ENCODE peak calls at places on chromosomes 13 and 19, in eight cellular contexts. One of them, this sample, is unnamed.

GRCh38 chr19:49151339-49152217 is 3.6 kb downstream of the HRC start:
- DNase-seq in mesendoderm: peak; percentile 97
- DNase-seq in cardiac muscle cell: peak; percentile 53
- DNase-seq in uterus: peak; percentile 52
- DNase-seq in upper lobe of right lung: peak; percentile 92
- DNase-seq in effector memory CD4-positive, alpha-beta T cell: no peak
- DNase-seq in neuronal stem cell: no peak
- DNase-seq in endodermal cell: peak; percentile 99
- DNase-seq in this sample: peak; percentile 98

GRCh38 chr13:98792321-98792720 is 39.8 kb upstream of the SLC15A1 start:
- DNase-seq in cardiac muscle cell: no peak
- DNase-seq in endodermal cell: no peak
- DNase-seq in upper lobe of right lung: no peak
- DNase-seq in neuronal stem cell: no peak
- DNase-seq in effector memory CD4-positive, alpha-beta T cell: no peak
- DNase-seq in mesendoderm: no peak
- DNase-seq in uterus: no peak
- DNase-seq in this sample: no peak

GRCh38 chr19:14054099-14054498 is 7.8 kb downstream of the PALM3 start:
- DNase-seq in endodermal cell: no peak
- DNase-seq in mesendoderm: no peak
- DNase-seq in neuronal stem cell: no peak
- DNase-seq in cardiac muscle cell: no peak
- DNase-seq in upper lobe of right lung: no peak
- DNase-seq in uterus: no peak
- DNase-seq in effector memory CD4-positive, alpha-beta T cell: no peak
- DNase-seq in this sample: no peak

GRCh38 chr13:105787518-105788085 is 747.9 kb downstream of the EFNB2 start:
- DNase-seq in uterus: no peak
- DNase-seq in mesendoderm: no peak
- DNase-seq in effector memory CD4-positive, alpha-beta T cell: no peak
- DNase-seq in neuronal stem cell: no peak
- DNase-seq in upper lobe of right lung: no peak
- DNase-seq in endodermal cell: no peak
- DNase-seq in cardiac muscle cell: no peak
- DNase-seq in this sample: no peak

GRCh38 chr13:43157796-43158195 is 134.4 kb downstream of the DNAJC15 start:
- DNase-seq in endodermal cell: no peak
- DNase-seq in upper lobe of right lung: no peak
- DNase-seq in effector memory CD4-positive, alpha-beta T cell: no peak
- DNase-seq in cardiac muscle cell: no peak
- DNase-seq in mesendoderm: no peak
- DNase-seq in uterus: no peak
- DNase-seq in neuronal stem cell: no peak
- DNase-seq in this sample: no peak

GRCh38 chr19:32372726-32373613 is 27.6 kb downstream of the ZNF507 start:
- DNase-seq in endodermal cell: no peak
- DNase-seq in uterus: no peak
- DNase-seq in mesendoderm: peak; percentile 78
- DNase-seq in effector memory CD4-positive, alpha-beta T cell: no peak
- DNase-seq in neuronal stem cell: no peak
- DNase-seq in cardiac muscle cell: no peak
- DNase-seq in upper lobe of right lung: no peak
- DNase-seq in this sample: no peak

GRCh38 chr13:27022571-27023311 is 148.9 kb downstream of the USP12 start:
- DNase-seq in uterus: no peak
- DNase-seq in mesendoderm: peak; percentile 46
- DNase-seq in upper lobe of right lung: no peak
- DNase-seq in endodermal cell: peak; percentile 49
- DNase-seq in cardiac muscle cell: peak; percentile 49
- DNase-seq in neuronal stem cell: no peak
- DNase-seq in effector memory CD4-positive, alpha-beta T cell: no peak
- DNase-seq in this sample: no peak

GRCh38 chr13:46122304-46122703 is 17.5 kb upstream of the CPB2 start:
- DNase-seq in upper lobe of right lung: no peak
- DNase-seq in uterus: no peak
- DNase-seq in endodermal cell: no peak
- DNase-seq in cardiac muscle cell: no peak
- DNase-seq in mesendoderm: no peak
- DNase-seq in effector memory CD4-positive, alpha-beta T cell: no peak
- DNase-seq in neuronal stem cell: no peak
- DNase-seq in this sample: no peak

GRCh38 chr19:43820098-43820860 is 6.8 kb upstream of the ZNF283 start:
- DNase-seq in neuronal stem cell: no peak
- DNase-seq in effector memory CD4-positive, alpha-beta T cell: no peak
- DNase-seq in mesendoderm: no peak
- DNase-seq in uterus: peak; percentile 20
- DNase-seq in endodermal cell: peak; percentile 58
- DNase-seq in cardiac muscle cell: peak; percentile 74
- DNase-seq in upper lobe of right lung: peak; percentile 71
- DNase-seq in this sample: no peak

GRCh38 chr19:33903489-33903850 is 106.8 kb downstream of the KCTD15 start:
- DNase-seq in cardiac muscle cell: no peak
- DNase-seq in neuronal stem cell: no peak
- DNase-seq in endodermal cell: no peak
- DNase-seq in effector memory CD4-positive, alpha-beta T cell: no peak
- DNase-seq in upper lobe of right lung: no peak
- DNase-seq in uterus: no peak
- DNase-seq in mesendoderm: no peak
- DNase-seq in this sample: no peak

GRCh38 chr13:43136940-43137574 is 113.7 kb downstream of the DNAJC15 start:
- DNase-seq in effector memory CD4-positive, alpha-beta T cell: no peak
- DNase-seq in mesendoderm: no peak
- DNase-seq in upper lobe of right lung: no peak
- DNase-seq in cardiac muscle cell: no peak
- DNase-seq in uterus: no peak
- DNase-seq in neuronal stem cell: no peak
- DNase-seq in endodermal cell: no peak
- DNase-seq in this sample: no peak

GRCh38 chr19:43582495-43582894 is 6.9 kb downstream of the PINLYP start:
- DNase-seq in effector memory CD4-positive, alpha-beta T cell: no peak
- DNase-seq in endodermal cell: no peak
- DNase-seq in cardiac muscle cell: no peak
- DNase-seq in upper lobe of right lung: no peak
- DNase-seq in uterus: no peak
- DNase-seq in mesendoderm: no peak
- DNase-seq in neuronal stem cell: no peak
- DNase-seq in this sample: no peak

GRCh38 chr19:47587295-47587694 is 14.3 kb upstream of the ZNF541 start:
- DNase-seq in effector memory CD4-positive, alpha-beta T cell: no peak
- DNase-seq in cardiac muscle cell: peak; percentile 46
- DNase-seq in neuronal stem cell: no peak
- DNase-seq in upper lobe of right lung: no peak
- DNase-seq in mesendoderm: peak; percentile 60
- DNase-seq in endodermal cell: no peak
- DNase-seq in uterus: no peak
- DNase-seq in this sample: no peak

DNA sequence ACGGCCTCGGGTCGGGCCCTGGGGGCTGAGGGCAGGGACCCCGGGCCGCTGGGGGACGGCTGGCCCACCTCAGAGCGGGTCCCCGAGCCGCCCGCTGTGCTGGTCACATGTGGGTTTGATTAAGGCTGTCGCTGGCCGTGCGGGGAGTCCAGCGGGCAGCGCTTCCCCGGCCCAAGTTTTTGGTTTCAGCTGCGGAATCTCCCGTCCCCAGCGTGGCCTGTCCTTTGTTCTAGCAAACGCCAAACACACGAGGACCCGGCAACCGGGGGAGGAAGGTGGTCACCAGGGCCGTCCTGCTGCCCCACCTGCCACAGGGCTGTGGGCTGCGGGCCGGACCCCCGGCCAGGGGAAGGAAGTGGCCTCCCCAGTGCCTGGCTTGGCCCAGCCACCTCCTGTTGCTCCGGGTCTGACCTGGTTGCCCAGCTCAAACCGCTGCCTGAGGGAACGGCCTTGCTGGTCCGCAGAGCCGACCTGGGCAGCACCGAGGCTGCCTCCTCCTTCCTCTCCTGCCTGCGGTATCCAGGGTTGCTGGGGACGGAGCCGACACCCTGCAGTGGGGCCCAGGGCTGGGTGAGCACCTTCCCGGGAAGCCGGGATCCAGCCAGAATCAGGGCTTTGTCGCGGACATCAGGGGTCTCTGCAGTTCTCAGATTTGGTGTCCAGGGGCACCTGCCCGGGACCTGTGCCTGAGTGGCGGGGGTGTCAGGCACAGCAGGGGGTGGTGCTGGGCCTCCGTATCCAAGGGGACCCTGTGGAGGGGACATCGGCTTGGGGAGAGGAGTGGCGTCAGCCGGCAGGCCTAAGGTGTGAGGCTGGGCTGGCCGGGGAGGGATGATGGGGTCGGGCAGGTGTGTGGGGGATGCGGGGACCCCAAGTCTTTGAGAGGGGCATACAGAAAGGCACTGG is 2.2 kb downstream of the EFNA2 start:
- DNase-seq in upper lobe of right lung: no peak
- DNase-seq in uterus: no peak
- DNase-seq in endodermal cell: no peak
- DNase-seq in neuronal stem cell: no peak
- DNase-seq in cardiac muscle cell: no peak
- DNase-seq in mesendoderm: no peak
- DNase-seq in effector memory CD4-positive, alpha-beta T cell: no peak
- DNase-seq in this sample: peak; percentile 30
- H3K27me3 ChIP-seq in upper lobe of right lung: peaks cover 85% of the 10 kb centered on the region
- H3K27me3 ChIP-seq in uterus: peaks cover 38% of the 10 kb centered on the region
- H3K27me3 ChIP-seq in endodermal cell: no peaks in the 10 kb centered on the region
- H3K27me3 ChIP-seq in neuronal stem cell: peaks cover 4% of the 10 kb centered on the region
- H3K27me3 ChIP-seq in cardiac muscle cell: no peaks in the 10 kb centered on the region
- H3K27me3 ChIP-seq in mesendoderm: no peaks in the 10 kb centered on the region
- H3K27me3 ChIP-seq in effector memory CD4-positive, alpha-beta T cell: peaks cover 62% of the 10 kb centered on the region
- H3K27me3 ChIP-seq in this sample: no peaks in the 10 kb centered on the region

GRCh38 chr19:42196011-42197001 is 21.2 kb downstream of the DEDD2 start:
- DNase-seq in upper lobe of right lung: no peak
- DNase-seq in cardiac muscle cell: no peak
- DNase-seq in effector memory CD4-positive, alpha-beta T cell: no peak
- DNase-seq in endodermal cell: peak; percentile 68
- DNase-seq in mesendoderm: no peak
- DNase-seq in neuronal stem cell: no peak
- DNase-seq in uterus: no peak
- DNase-seq in this sample: no peak
- H3K4me1 ChIP-seq in upper lobe of right lung: peaks cover 14% of the 10 kb centered on the region
- H3K4me1 ChIP-seq in cardiac muscle cell: no peaks in the 10 kb centered on the region
- H3K4me1 ChIP-seq in effector memory CD4-positive, alpha-beta T cell: peaks cover 64% of the 10 kb centered on the region
- H3K4me1 ChIP-seq in endodermal cell: no peaks in the 10 kb centered on the region
- H3K4me1 ChIP-seq in mesendoderm: peaks cover 5% of the 10 kb centered on the region
- H3K4me1 ChIP-seq in neuronal stem cell: no peaks in the 10 kb centered on the region
- H3K4me1 ChIP-seq in uterus: no peaks in the 10 kb centered on the region
- H3K4me1 ChIP-seq in this sample: peaks cover 5% of the 10 kb centered on the region

DNA sequence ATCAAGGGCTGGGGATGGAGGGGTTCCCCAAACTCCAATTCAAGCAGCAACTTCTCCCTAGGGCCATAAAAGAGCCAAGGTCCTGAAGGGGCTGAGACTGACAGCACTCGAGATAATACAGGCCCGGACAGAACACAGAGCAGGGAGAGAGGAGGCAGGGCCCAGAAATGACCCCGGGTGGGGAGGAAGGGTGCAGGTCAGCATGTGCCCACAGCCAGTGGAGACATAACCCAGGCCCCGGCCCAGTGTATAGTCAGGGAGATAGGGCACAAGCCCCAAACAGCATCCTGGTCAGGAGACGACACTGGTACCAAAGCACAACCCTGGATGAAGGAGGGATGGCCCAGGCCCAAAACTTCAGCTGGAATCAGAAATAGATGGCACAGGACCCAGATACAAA is 28.6 kb upstream of the ATP1A3 start:
- DNase-seq in effector memory CD4-positive, alpha-beta T cell: no peak
- DNase-seq in upper lobe of right lung: no peak
- DNase-seq in endodermal cell: no peak
- DNase-seq in cardiac muscle cell: no peak
- DNase-seq in mesendoderm: no peak
- DNase-seq in neuronal stem cell: no peak
- DNase-seq in uterus: no peak
- DNase-seq in this sample: no peak
- H3K27me3 ChIP-seq in effector memory CD4-positive, alpha-beta T cell: no peaks in the 10 kb centered on the region
- H3K27me3 ChIP-seq in upper lobe of right lung: peaks cover 5% of the 10 kb centered on the region
- H3K27me3 ChIP-seq in endodermal cell: no peaks in the 10 kb centered on the region
- H3K27me3 ChIP-seq in cardiac muscle cell: no peaks in the 10 kb centered on the region
- H3K27me3 ChIP-seq in mesendoderm: no peaks in the 10 kb centered on the region
- H3K27me3 ChIP-seq in neuronal stem cell: no peaks in the 10 kb centered on the region
- H3K27me3 ChIP-seq in uterus: no peaks in the 10 kb centered on the region
- H3K27me3 ChIP-seq in this sample: no peaks in the 10 kb centered on the region

GRCh38 chr19:8457209-8457608 is 12.4 kb downstream of the HNRNPM start:
- DNase-seq in neuronal stem cell: no peak
- DNase-seq in uterus: no peak
- DNase-seq in endodermal cell: no peak
- DNase-seq in cardiac muscle cell: no peak
- DNase-seq in mesendoderm: no peak
- DNase-seq in effector memory CD4-positive, alpha-beta T cell: no peak
- DNase-seq in upper lobe of right lung: no peak
- DNase-seq in this sample: no peak
- H3K4me1 ChIP-seq in neuronal stem cell: peaks cover 6% of the 10 kb centered on the region
- H3K4me1 ChIP-seq in uterus: peaks cover 10% of the 10 kb centered on the region
- H3K4me1 ChIP-seq in endodermal cell: peaks cover 24% of the 10 kb centered on the region
- H3K4me1 ChIP-seq in cardiac muscle cell: peaks cover 42% of the 10 kb centered on the region
- H3K4me1 ChIP-seq in mesendoderm: peaks cover 18% of the 10 kb centered on the region
- H3K4me1 ChIP-seq in effector memory CD4-positive, alpha-beta T cell: peaks cover 18% of the 10 kb centered on the region
- H3K4me1 ChIP-seq in upper lobe of right lung: peaks cover 81% of the 10 kb centered on the region
- H3K4me1 ChIP-seq in this sample: peaks cover 51% of the 10 kb centered on the region

This sample was measured in pancreas.